ENCODE peak calls at places on chromosomes 6 and 20, in nine cellular contexts. X is ACHN, S is nephron progenitor cell, E is ELF-1, O is sigmoid colon, B is NCI-H1105, J is A172, R is Right ventricle myocardium inferior, N is SK-N-SH. K is an unnamed sample.

GRCh38 chr6:167917755-167918154 is 79.7 kb upstream of the KIF25 start:
- DNase-seq in S (no peak), X (no peak), N (no peak), R (no peak), J (no peak), B (no peak), E (no peak), O (no peak), K (no peak)

GRCh38 chr6:139380611-139381010 is 6.2 kb upstream of the CITED2 start:
- DNase-seq in N (no peak), S (no peak), E (no peak), R (no peak), B (no peak), X (no peak), O (no peak), J (no peak), K (no peak)

GRCh38 chr20:37376324-37376723 is 30.4 kb downstream of the SRC start:
- DNase-seq in X (no peak), E (no peak), S (no peak), J (no peak), R (no peak), B (no peak), N (no peak), O (peak; percentile 42), K (peak; percentile 57)

GRCh38 chr20:25067102-25067987 is 9.4 kb upstream of the ACSS1 start:
- DNase-seq in E (no peak), B (no peak), J (no peak), O (no peak), S (no peak), X (no peak), N (no peak), R (peak; percentile 32), K (peak; percentile 28)

GRCh38 chr6:44142835-44143234 is 15.5 kb downstream of the TMEM63B start:
- DNase-seq in S (no peak), R (no peak), J (no peak), E (no peak), B (no peak), O (no peak), X (no peak), N (no peak), K (no peak)

GRCh38 chr20:50987493-50988210 is 29.0 kb downstream of the MOCS3 start:
- DNase-seq in O (peak; percentile 83), N (peak; percentile 79), J (peak; percentile 90), B (peak; percentile 57), X (peak; percentile 80), E (peak; percentile 91), S (peak; percentile 78), R (no peak), K (peak; percentile 91)

GRCh38 chr6:12508553-12508952 is 208.0 kb upstream of the PHACTR1 start:
- DNase-seq in R (no peak), B (no peak), J (no peak), O (no peak), E (no peak), N (no peak), S (no peak), X (no peak), K (no peak)

GRCh38 chr6:169539176-169539897 is 162.5 kb downstream of the WDR27 start:
- DNase-seq in O (no peak), E (no peak), J (no peak), S (no peak), R (no peak), X (no peak), B (no peak), N (no peak), K (no peak)

GRCh38 chr20:38890497-38890818 is 35.8 kb upstream of the FAM83D start:
- DNase-seq in J (no peak), B (no peak), X (no peak), S (no peak), R (no peak), O (no peak), E (no peak), N (no peak), K (no peak)

GRCh38 chr20:17835240-17835940 is 133.2 kb downstream of the SNX5 start:
- DNase-seq in X (peak; percentile 76), E (peak; percentile 67), R (no peak), J (peak; percentile 91), S (no peak), N (no peak), B (no peak), O (peak; percentile 88), K (peak; percentile 88)

GRCh38 chr6:142816024-142816423 is 129.0 kb downstream of the HIVEP2 start:
- DNase-seq in S (no peak), O (no peak), R (no peak), N (no peak), B (no peak), J (no peak), X (no peak), E (no peak), K (no peak)

GRCh38 chr20:58070664-58071499 is 157.6 kb downstream of the ANKRD60 start:
- DNase-seq in R (no peak), E (no peak), J (no peak), N (no peak), S (no peak), B (no peak), X (no peak), O (no peak), K (no peak)

GRCh38 chr6:2695464-2696095 is 55.1 kb downstream of the MYLK4 start:
- DNase-seq in O (no peak), B (no peak), X (peak; percentile 36), R (no peak), E (no peak), N (no peak), J (peak; percentile 43), S (no peak), K (no peak)

GRCh38 chr20:61755971-61756421 is 309.7 kb downstream of the TAF4 start:
- DNase-seq in X (no peak), J (no peak), N (no peak), E (no peak), B (no peak), O (no peak), S (no peak), R (peak; percentile 45), K (peak; percentile 79)

GRCh38 chr20:58458342-58459057 is 56.7 kb downstream of the APCDD1L start:
- DNase-seq in N (no peak), J (peak; percentile 20), R (no peak), S (no peak), O (no peak), E (peak; percentile 88), X (no peak), B (no peak), K (peak; percentile 81)

GRCh38 chr20:48983423-48984400 is 62.2 kb downstream of the ARFGEF2 start:
- DNase-seq in E (peak; percentile 42), R (no peak), J (peak; percentile 98), X (peak; percentile 89), B (no peak), N (peak; percentile 76), O (no peak), S (no peak), K (no peak)

GRCh38 chr6:90780141-90780540 is 193.3 kb upstream of the MAP3K7 start:
- DNase-seq in B (no peak), O (no peak), R (no peak), X (no peak), S (no peak), J (no peak), N (no peak), E (no peak), K (no peak)

GRCh38 chr6:71250050-71250689 is 38.4 kb upstream of the OGFRL1 start:
- DNase-seq in O (no peak), X (peak; percentile 66), E (no peak), B (no peak), S (no peak), J (peak; percentile 59), R (no peak), N (no peak), K (no peak)

GRCh38 chr20:63074631-63075030 is 67.9 kb upstream of the BHLHE23 start:
- DNase-seq in E (no peak), N (no peak), X (no peak), J (no peak), O (peak; percentile 35), B (no peak), S (no peak), R (no peak), K (peak; percentile 65)

GRCh38 chr6:90401933-90402830 is 105.5 kb upstream of the BACH2 start:
- DNase-seq in X (no peak), E (no peak), J (peak; percentile 13), R (no peak), B (no peak), S (no peak), N (no peak), O (no peak), K (no peak)

GRCh38 chr6:169230322-169230665 is 23.4 kb downstream of the THBS2 start:
- DNase-seq in R (no peak), B (no peak), O (peak; percentile 65), X (no peak), N (no peak), E (no peak), J (no peak), S (no peak), K (no peak)

GRCh38 chr6:30883743-30884520 is at the start of gene DDR1:
- DNase-seq in J (peak; percentile 32), X (peak; percentile 41), R (peak; percentile 83), O (peak; percentile 91), B (peak; percentile 66), S (peak; percentile 72), N (peak; percentile 91), E (peak; percentile 72), K (peak; percentile 87)

K was measured in RWPE2.